ENCODE peak calls at places on chromosomes 13 and 19, in eight cellular contexts. One of them, this sample, is unnamed.

GRCh38 chr13:35856721-35857346 is 274.3 kb downstream of the DCLK1 start:
- DNase-seq in HFF-Myc: no peak
- DNase-seq in astrocyte of the spinal cord: no peak
- DNase-seq in cardiac fibroblast: no peak
- DNase-seq in fibroblast of lung: no peak
- DNase-seq in tibial nerve: no peak
- DNase-seq in neural progenitor cell: no peak
- DNase-seq in choroid plexus epithelial cell: no peak
- DNase-seq in this sample: no peak

GRCh38 chr13:97139704-97140103 is 82.4 kb upstream of the MBNL2 start:
- DNase-seq in astrocyte of the spinal cord: no peak
- DNase-seq in cardiac fibroblast: no peak
- DNase-seq in fibroblast of lung: no peak
- DNase-seq in neural progenitor cell: no peak
- DNase-seq in choroid plexus epithelial cell: no peak
- DNase-seq in tibial nerve: no peak
- DNase-seq in HFF-Myc: no peak
- DNase-seq in this sample: no peak

GRCh38 chr13:96817336-96817941 is 176.8 kb downstream of the OXGR1 start:
- DNase-seq in tibial nerve: no peak
- DNase-seq in choroid plexus epithelial cell: peak
- DNase-seq in fibroblast of lung: peak
- DNase-seq in HFF-Myc: no peak
- DNase-seq in cardiac fibroblast: peak
- DNase-seq in astrocyte of the spinal cord: peak
- DNase-seq in neural progenitor cell: peak
- DNase-seq in this sample: no peak

GRCh38 chr19:13082192-13083007 is 20.3 kb downstream of the LYL1 start:
- DNase-seq in choroid plexus epithelial cell: peak
- DNase-seq in cardiac fibroblast: peak
- DNase-seq in neural progenitor cell: peak
- DNase-seq in tibial nerve: no peak
- DNase-seq in astrocyte of the spinal cord: peak
- DNase-seq in fibroblast of lung: peak
- DNase-seq in HFF-Myc: no peak
- DNase-seq in this sample: no peak

GRCh38 chr19:7849631-7850428 is 19.8 kb downstream of the EVI5L start:
- DNase-seq in choroid plexus epithelial cell: no peak
- DNase-seq in neural progenitor cell: no peak
- DNase-seq in cardiac fibroblast: no peak
- DNase-seq in astrocyte of the spinal cord: no peak
- DNase-seq in fibroblast of lung: no peak
- DNase-seq in HFF-Myc: no peak
- DNase-seq in tibial nerve: no peak
- DNase-seq in this sample: no peak

GRCh38 chr13:101514695-101515275 is 62.3 kb downstream of the ITGBL1 start:
- DNase-seq in HFF-Myc: peak
- DNase-seq in fibroblast of lung: peak
- DNase-seq in astrocyte of the spinal cord: peak
- DNase-seq in cardiac fibroblast: peak
- DNase-seq in tibial nerve: no peak
- DNase-seq in choroid plexus epithelial cell: peak
- DNase-seq in neural progenitor cell: peak
- DNase-seq in this sample: no peak

GRCh38 chr13:20431080-20431479 is 94.6 kb downstream of the CRYL1 start:
- DNase-seq in tibial nerve: no peak
- DNase-seq in fibroblast of lung: no peak
- DNase-seq in neural progenitor cell: no peak
- DNase-seq in choroid plexus epithelial cell: no peak
- DNase-seq in cardiac fibroblast: no peak
- DNase-seq in astrocyte of the spinal cord: no peak
- DNase-seq in HFF-Myc: no peak
- DNase-seq in this sample: no peak

GRCh38 chr13:42270857-42271215 is 1.1 kb upstream of the AKAP11 start:
- DNase-seq in tibial nerve: no peak
- DNase-seq in choroid plexus epithelial cell: no peak
- DNase-seq in astrocyte of the spinal cord: no peak
- DNase-seq in fibroblast of lung: no peak
- DNase-seq in cardiac fibroblast: no peak
- DNase-seq in HFF-Myc: no peak
- DNase-seq in neural progenitor cell: no peak
- DNase-seq in this sample: no peak

GRCh38 chr19:8257052-8257443 is 47.9 kb downstream of the CERS4 start:
- DNase-seq in tibial nerve: no peak
- DNase-seq in neural progenitor cell: no peak
- DNase-seq in astrocyte of the spinal cord: no peak
- DNase-seq in cardiac fibroblast: peak
- DNase-seq in fibroblast of lung: no peak
- DNase-seq in choroid plexus epithelial cell: no peak
- DNase-seq in HFF-Myc: no peak
- DNase-seq in this sample: no peak

GRCh38 chr19:54154603-54155345 is 4.7 kb downstream of the LENG1 start:
- DNase-seq in astrocyte of the spinal cord: no peak
- DNase-seq in tibial nerve: no peak
- DNase-seq in cardiac fibroblast: no peak
- DNase-seq in neural progenitor cell: no peak
- DNase-seq in fibroblast of lung: no peak
- DNase-seq in choroid plexus epithelial cell: no peak
- DNase-seq in HFF-Myc: no peak
- DNase-seq in this sample: no peak

GRCh38 chr13:109383683-109384082 is 402.7 kb downstream of the IRS2 start:
- DNase-seq in tibial nerve: no peak
- DNase-seq in cardiac fibroblast: peak
- DNase-seq in fibroblast of lung: peak
- DNase-seq in neural progenitor cell: no peak
- DNase-seq in astrocyte of the spinal cord: peak
- DNase-seq in HFF-Myc: no peak
- DNase-seq in choroid plexus epithelial cell: peak
- DNase-seq in this sample: peak

GRCh38 chr13:100100115-100100879 is 11.4 kb downstream of the PCCA start:
- DNase-seq in tibial nerve: no peak
- DNase-seq in HFF-Myc: no peak
- DNase-seq in astrocyte of the spinal cord: peak
- DNase-seq in cardiac fibroblast: peak
- DNase-seq in neural progenitor cell: no peak
- DNase-seq in choroid plexus epithelial cell: peak
- DNase-seq in fibroblast of lung: peak
- DNase-seq in this sample: no peak

GRCh38 chr13:107216046-107216715 is 648.2 kb upstream of the ARGLU1 start:
- DNase-seq in HFF-Myc: no peak
- DNase-seq in astrocyte of the spinal cord: no peak
- DNase-seq in fibroblast of lung: no peak
- DNase-seq in tibial nerve: no peak
- DNase-seq in cardiac fibroblast: no peak
- DNase-seq in neural progenitor cell: peak
- DNase-seq in choroid plexus epithelial cell: no peak
- DNase-seq in this sample: peak

GRCh38 chr19:5207806-5208205 is 132.8 kb downstream of the PTPRS start:
- DNase-seq in choroid plexus epithelial cell: no peak
- DNase-seq in HFF-Myc: no peak
- DNase-seq in fibroblast of lung: no peak
- DNase-seq in tibial nerve: no peak
- DNase-seq in astrocyte of the spinal cord: no peak
- DNase-seq in cardiac fibroblast: no peak
- DNase-seq in neural progenitor cell: no peak
- DNase-seq in this sample: no peak

GRCh38 chr13:21360463-21360862 is 98.6 kb downstream of the ZDHHC20 start:
- DNase-seq in astrocyte of the spinal cord: no peak
- DNase-seq in fibroblast of lung: no peak
- DNase-seq in neural progenitor cell: no peak
- DNase-seq in cardiac fibroblast: no peak
- DNase-seq in tibial nerve: no peak
- DNase-seq in HFF-Myc: no peak
- DNase-seq in choroid plexus epithelial cell: no peak
- DNase-seq in this sample: no peak

GRCh38 chr19:50496189-50497029 is 14.6 kb downstream of the JOSD2 start:
- DNase-seq in choroid plexus epithelial cell: no peak
- DNase-seq in tibial nerve: no peak
- DNase-seq in neural progenitor cell: peak
- DNase-seq in fibroblast of lung: no peak
- DNase-seq in cardiac fibroblast: peak
- DNase-seq in astrocyte of the spinal cord: no peak
- DNase-seq in HFF-Myc: no peak
- DNase-seq in this sample: no peak

GRCh38 chr13:67094952-67095351 is 135.2 kb downstream of the PCDH9 start:
- DNase-seq in tibial nerve: no peak
- DNase-seq in astrocyte of the spinal cord: no peak
- DNase-seq in cardiac fibroblast: peak
- DNase-seq in fibroblast of lung: no peak
- DNase-seq in HFF-Myc: no peak
- DNase-seq in neural progenitor cell: no peak
- DNase-seq in choroid plexus epithelial cell: peak
- DNase-seq in this sample: no peak

GRCh38 chr19:52935434-52935833 is 12.2 kb upstream of the ZNF888 start:
- DNase-seq in cardiac fibroblast: peak
- DNase-seq in choroid plexus epithelial cell: peak
- DNase-seq in tibial nerve: no peak
- DNase-seq in neural progenitor cell: no peak
- DNase-seq in HFF-Myc: no peak
- DNase-seq in fibroblast of lung: peak
- DNase-seq in astrocyte of the spinal cord: peak
- DNase-seq in this sample: peak
- TF ChIP-seq CTCF in cardiac fibroblast: no peak
- TF ChIP-seq CTCF in choroid plexus epithelial cell: no peak
- TF ChIP-seq CTCF in tibial nerve: no peak
- TF ChIP-seq CTCF in neural progenitor cell: no peak
- TF ChIP-seq CTCF in HFF-Myc: no peak
- TF ChIP-seq CTCF in fibroblast of lung: no peak
- TF ChIP-seq CTCF in astrocyte of the spinal cord: no peak
- TF ChIP-seq CTCF in this sample: no peak

DNA sequence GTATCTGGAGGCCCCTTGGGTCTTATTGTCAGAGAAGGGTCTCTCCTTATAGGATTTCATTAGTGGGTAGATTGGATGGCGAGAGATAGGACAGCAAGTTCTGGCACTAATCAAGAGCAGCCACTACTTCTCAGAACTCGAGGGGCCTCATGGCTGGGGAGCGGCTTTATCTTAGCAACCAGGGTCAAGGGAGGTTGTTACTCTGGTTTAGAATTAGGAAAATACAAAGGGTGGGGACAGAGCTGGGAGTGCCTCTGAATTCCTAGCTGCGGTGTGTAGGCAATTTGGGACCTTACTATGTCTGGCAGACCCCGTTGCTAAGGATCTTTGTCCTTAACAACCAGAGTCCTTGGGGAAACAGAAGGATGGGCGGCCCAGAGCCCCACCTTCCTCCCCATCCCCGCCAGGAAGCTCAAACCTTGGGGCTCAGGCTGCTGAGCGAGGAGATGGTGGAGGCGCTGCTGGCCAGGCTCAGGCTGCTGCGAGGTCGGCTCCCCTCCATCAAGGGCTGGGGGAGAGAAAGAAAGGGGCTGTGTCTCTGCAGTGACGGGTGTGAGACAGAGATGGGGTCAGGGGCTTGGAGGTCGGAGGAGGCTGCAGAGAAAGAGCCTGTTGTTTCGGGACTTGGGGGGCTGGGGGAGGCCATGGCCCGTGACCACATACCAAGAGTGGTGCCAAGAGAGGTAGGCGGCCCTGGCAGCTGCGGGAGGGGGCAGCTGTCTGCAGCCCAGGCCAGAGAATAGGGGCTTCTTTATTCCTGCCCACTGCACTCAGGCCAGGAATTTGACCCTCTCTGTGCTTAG is 1.1 kb downstream of the PLEKHA4 start:
- DNase-seq in fibroblast of lung: no peak
- DNase-seq in tibial nerve: no peak
- DNase-seq in choroid plexus epithelial cell: no peak
- DNase-seq in HFF-Myc: no peak
- DNase-seq in neural progenitor cell: no peak
- DNase-seq in cardiac fibroblast: peak
- DNase-seq in astrocyte of the spinal cord: no peak
- DNase-seq in this sample: no peak
- H3K4me3 ChIP-seq in fibroblast of lung: peak
- H3K4me3 ChIP-seq in tibial nerve: peak
- H3K4me3 ChIP-seq in choroid plexus epithelial cell: peak
- H3K4me3 ChIP-seq in HFF-Myc: peak
- H3K4me3 ChIP-seq in neural progenitor cell: peak
- H3K4me3 ChIP-seq in cardiac fibroblast: peak
- H3K4me3 ChIP-seq in astrocyte of the spinal cord: peak
- H3K4me3 ChIP-seq in this sample: peak

GRCh38 chr13:55155046-55155445 is 1985.7 kb upstream of the PRR20A start:
- DNase-seq in neural progenitor cell: no peak
- DNase-seq in HFF-Myc: no peak
- DNase-seq in fibroblast of lung: no peak
- DNase-seq in tibial nerve: no peak
- DNase-seq in astrocyte of the spinal cord: no peak
- DNase-seq in choroid plexus epithelial cell: no peak
- DNase-seq in cardiac fibroblast: no peak
- DNase-seq in this sample: no peak

GRCh38 chr13:55160911-55161310 is 1979.8 kb upstream of the PRR20A start:
- DNase-seq in cardiac fibroblast: no peak
- DNase-seq in astrocyte of the spinal cord: no peak
- DNase-seq in HFF-Myc: no peak
- DNase-seq in neural progenitor cell: no peak
- DNase-seq in fibroblast of lung: no peak
- DNase-seq in tibial nerve: no peak
- DNase-seq in choroid plexus epithelial cell: no peak
- DNase-seq in this sample: no peak
- TF ChIP-seq CTCF in cardiac fibroblast: no peak
- TF ChIP-seq CTCF in astrocyte of the spinal cord: no peak
- TF ChIP-seq CTCF in HFF-Myc: no peak
- TF ChIP-seq CTCF in neural progenitor cell: no peak
- TF ChIP-seq CTCF in fibroblast of lung: no peak
- TF ChIP-seq CTCF in tibial nerve: no peak
- TF ChIP-seq CTCF in choroid plexus epithelial cell: no peak
- TF ChIP-seq CTCF in this sample: no peak

DNA sequence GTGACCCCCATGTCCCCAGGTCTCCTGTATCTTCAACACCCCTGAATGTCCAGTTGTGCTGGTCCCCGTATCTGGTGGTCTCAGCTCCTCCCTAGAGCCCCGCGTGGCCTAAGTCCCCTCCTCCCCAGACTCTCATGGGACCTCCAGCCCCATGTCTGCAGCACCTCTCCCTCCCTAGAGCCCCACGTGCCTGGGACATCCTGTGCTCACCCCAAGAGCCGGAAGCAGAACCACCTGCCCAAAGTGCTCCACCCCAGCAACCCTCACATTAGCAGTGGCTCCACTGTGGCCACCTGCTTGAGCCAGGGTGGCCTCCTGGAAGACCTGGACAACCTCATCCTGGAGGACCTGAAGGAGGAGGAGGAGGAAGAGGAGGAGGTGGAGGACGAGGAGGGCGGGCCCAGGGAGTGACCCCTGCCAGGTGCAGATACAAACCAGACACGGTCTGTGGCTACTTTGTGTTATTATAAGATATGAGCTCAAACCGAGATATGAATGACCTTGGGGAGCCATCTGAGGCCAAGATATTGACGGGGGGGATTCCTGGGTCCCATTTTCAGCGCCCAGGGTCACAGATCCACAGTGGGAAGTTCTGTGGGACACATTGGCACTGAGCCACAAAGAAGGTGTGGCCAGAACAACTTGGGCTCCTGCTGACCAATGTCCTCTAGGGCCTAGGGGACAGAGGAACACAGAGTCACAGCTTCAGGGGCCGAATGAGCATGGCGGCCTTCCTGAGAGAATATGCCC is 6.0 kb downstream of the SHFL start:
- DNase-seq in HFF-Myc: no peak
- DNase-seq in cardiac fibroblast: no peak
- DNase-seq in tibial nerve: no peak
- DNase-seq in neural progenitor cell: no peak
- DNase-seq in choroid plexus epithelial cell: no peak
- DNase-seq in astrocyte of the spinal cord: no peak
- DNase-seq in fibroblast of lung: no peak
- DNase-seq in this sample: no peak
- H3K4me3 ChIP-seq in HFF-Myc: no peak
- H3K4me3 ChIP-seq in cardiac fibroblast: no peak
- H3K4me3 ChIP-seq in tibial nerve: no peak
- H3K4me3 ChIP-seq in neural progenitor cell: no peak
- H3K4me3 ChIP-seq in choroid plexus epithelial cell: no peak
- H3K4me3 ChIP-seq in astrocyte of the spinal cord: no peak
- H3K4me3 ChIP-seq in fibroblast of lung: no peak
- H3K4me3 ChIP-seq in this sample: no peak